ENCODE peak calls at places on chromosome 15, in eight cellular contexts. H is stomach, B is sigmoid colon, G is HCT116, V is GM23338, L is breast epithelium, E is transverse colon, P is SK-N-SH. O is an unnamed sample.

GRCh38 chr15:90828111-90828510 is 40.3 kb upstream of the FURIN start:
- DNase-seq in H (no peak), B (no peak), G (no peak), V (no peak), L (no peak), E (no peak), P (peak), O (peak)

GRCh38 chr15:23483821-23484299 is 36.8 kb upstream of the GOLGA6L2 start:
- DNase-seq in H (no peak), B (no peak), G (no peak), V (no peak), L (no peak), E (no peak), P (no peak), O (no peak)

GRCh38 chr15:85154061-85154460 is 172.4 kb downstream of the PDE8A start:
- DNase-seq in H (no peak), B (no peak), G (no peak), V (peak), L (no peak), E (no peak), P (no peak), O (no peak)

GRCh38 chr15:83845230-83845629 is 191.3 kb downstream of the ADAMTSL3 start:
- DNase-seq in H (no peak), B (no peak), G (no peak), V (no peak), L (no peak), E (no peak), P (no peak), O (no peak)

GRCh38 chr15:38627684-38628277 is 63.2 kb upstream of the RASGRP1 start:
- DNase-seq in H (no peak), B (no peak), G (no peak), V (no peak), L (no peak), E (no peak), P (no peak), O (no peak)

GRCh38 chr15:53031469-53031868 is 241.3 kb upstream of the ONECUT1 start:
- DNase-seq in H (no peak), B (no peak), G (no peak), V (no peak), L (no peak), E (no peak), P (no peak), O (no peak)

GRCh38 chr15:39404767-39405173 is 176.1 kb upstream of the THBS1 start:
- DNase-seq in H (no peak), B (no peak), G (no peak), V (no peak), L (peak), E (no peak), P (no peak), O (no peak)

GRCh38 chr15:63010386-63010785 is 32.2 kb upstream of the TPM1 start:
- DNase-seq in H (no peak), B (no peak), G (no peak), V (no peak), L (no peak), E (no peak), P (no peak), O (no peak)

GRCh38 chr15:77024273-77025065 is 29.5 kb downstream of the PSTPIP1 start:
- DNase-seq in H (peak), B (peak), G (no peak), V (peak), L (peak), E (peak), P (peak), O (peak)

GRCh38 chr15:57534279-57534678 is 57.4 kb upstream of the MYZAP start:
- DNase-seq in H (no peak), B (no peak), G (no peak), V (peak), L (no peak), E (no peak), P (no peak), O (no peak)

GRCh38 chr15:27899583-27900295 is 199.4 kb downstream of the OCA2 start:
- DNase-seq in H (no peak), B (no peak), G (no peak), V (peak), L (no peak), E (no peak), P (no peak), O (no peak)

GRCh38 chr15:41971089-41971892 is 1.1 kb downstream of the EHD4 start:
- DNase-seq in H (peak), B (peak), G (peak), V (peak), L (peak), E (peak), P (peak), O (peak)

GRCh38 chr15:53739651-53740050 is 19.8 kb downstream of the WDR72 start:
- DNase-seq in H (no peak), B (no peak), G (no peak), V (no peak), L (no peak), E (no peak), P (no peak), O (no peak)

GRCh38 chr15:58420579-58421043 is 11.2 kb upstream of the LIPC start:
- DNase-seq in H (no peak), B (no peak), G (no peak), V (no peak), L (no peak), E (no peak), P (no peak), O (no peak)

GRCh38 chr15:67515557-67515956 is 5.4 kb upstream of the C15orf61 start:
- DNase-seq in H (no peak), B (no peak), G (no peak), V (no peak), L (no peak), E (no peak), P (no peak), O (no peak)

GRCh38 chr15:65323071-65323511 is 18.6 kb downstream of the RNU5B-1 start:
- DNase-seq in H (no peak), B (peak), G (no peak), V (no peak), L (no peak), E (peak), P (peak), O (no peak)

GRCh38 chr15:24878153-24878552 is 76.6 kb upstream of the SNRPN start:
- DNase-seq in H (no peak), B (peak), G (no peak), V (peak), L (no peak), E (peak), P (peak), O (no peak)

GRCh38 chr15:88480981-88481380 is 13.5 kb downstream of the MRPS11 start:
- DNase-seq in H (no peak), B (no peak), G (no peak), V (no peak), L (no peak), E (no peak), P (no peak), O (no peak)

GRCh38 chr15:64774556-64775523 is 549 bp downstream of the RBPMS2 start:
- DNase-seq in H (peak), B (peak), G (no peak), V (peak), L (no peak), E (no peak), P (peak), O (no peak)

GRCh38 chr15:35907507-35907906 is 361.5 kb upstream of the DPH6 start:
- DNase-seq in H (no peak), B (no peak), G (no peak), V (no peak), L (no peak), E (no peak), P (no peak), O (no peak)

GRCh38 chr15:64112904-64113303 is 17.1 kb downstream of the SNX1 start:
- DNase-seq in H (no peak), B (no peak), G (no peak), V (no peak), L (no peak), E (no peak), P (no peak), O (no peak)

GRCh38 chr15:71323604-71324003 is 208.3 kb downstream of the THSD4 start:
- DNase-seq in H (no peak), B (no peak), G (no peak), V (no peak), L (no peak), E (no peak), P (no peak), O (no peak)

GRCh38 chr15:72809329-72809728 is 25.8 kb upstream of the ADPGK start:
- DNase-seq in H (no peak), B (no peak), G (no peak), V (no peak), L (no peak), E (no peak), P (no peak), O (no peak)

GRCh38 chr15:54618120-54618519 is 578.6 kb downstream of the RSL24D1 start:
- DNase-seq in H (no peak), B (no peak), G (no peak), V (no peak), L (no peak), E (no peak), P (no peak), O (no peak)

GRCh38 chr15:101528917-101529299 is 39.4 kb upstream of the PCSK6 start:
- DNase-seq in H (no peak), B (no peak), G (no peak), V (no peak), L (peak), E (no peak), P (peak), O (no peak)

GRCh38 chr15:80747317-80748053 is 31.7 kb upstream of the CEMIP start:
- DNase-seq in H (no peak), B (no peak), G (no peak), V (peak), L (no peak), E (no peak), P (no peak), O (no peak)

GRCh38 chr15:64146041-64146440 is 5.5 kb upstream of the SNX22 start:
- DNase-seq in H (no peak), B (peak), G (no peak), V (no peak), L (no peak), E (no peak), P (peak), O (no peak)

DNA sequence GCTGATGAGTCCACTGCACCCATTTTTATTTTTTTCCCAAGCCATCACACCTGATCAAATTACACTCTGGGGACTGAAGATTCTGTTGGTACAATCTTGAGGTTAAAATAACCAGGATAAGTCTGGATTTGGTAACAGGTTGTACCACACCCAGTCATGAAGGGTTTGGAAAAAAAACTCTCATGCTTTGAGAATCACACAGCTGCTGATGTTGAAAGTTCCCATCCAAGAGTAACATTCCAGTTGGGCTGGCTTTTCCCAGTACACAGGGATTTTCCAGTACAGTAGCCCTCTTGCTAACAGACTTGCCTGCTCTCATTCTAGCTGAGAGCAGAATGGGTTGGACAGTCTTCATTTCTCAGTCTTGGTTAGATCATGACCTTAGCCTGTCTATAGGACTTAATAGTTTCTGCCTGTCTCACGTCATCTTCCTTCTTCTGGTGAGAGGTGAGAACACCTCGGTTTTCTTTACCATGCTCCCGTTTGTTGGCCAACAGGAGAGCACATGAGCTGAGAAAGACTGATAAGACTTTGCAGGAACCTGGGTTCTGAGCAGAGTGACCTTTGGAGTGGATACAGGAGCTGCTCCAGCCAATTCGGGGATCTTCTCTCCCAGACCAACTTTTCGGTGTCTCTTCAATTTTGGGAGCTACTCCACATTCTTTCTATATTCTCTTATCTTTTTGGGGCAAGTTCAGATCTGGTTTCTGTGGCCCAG is 300.1 kb upstream of the LYSMD4 start:
- DNase-seq in H (no peak), B (no peak), G (no peak), V (no peak), L (no peak), E (no peak), P (no peak), O (no peak)
- TF ChIP-seq POLR2AphosphoS5 in H (no peak), B (no peak), G (no peak), V (no peak), L (no peak), E (no peak), P (no peak), O (no peak)

DNA sequence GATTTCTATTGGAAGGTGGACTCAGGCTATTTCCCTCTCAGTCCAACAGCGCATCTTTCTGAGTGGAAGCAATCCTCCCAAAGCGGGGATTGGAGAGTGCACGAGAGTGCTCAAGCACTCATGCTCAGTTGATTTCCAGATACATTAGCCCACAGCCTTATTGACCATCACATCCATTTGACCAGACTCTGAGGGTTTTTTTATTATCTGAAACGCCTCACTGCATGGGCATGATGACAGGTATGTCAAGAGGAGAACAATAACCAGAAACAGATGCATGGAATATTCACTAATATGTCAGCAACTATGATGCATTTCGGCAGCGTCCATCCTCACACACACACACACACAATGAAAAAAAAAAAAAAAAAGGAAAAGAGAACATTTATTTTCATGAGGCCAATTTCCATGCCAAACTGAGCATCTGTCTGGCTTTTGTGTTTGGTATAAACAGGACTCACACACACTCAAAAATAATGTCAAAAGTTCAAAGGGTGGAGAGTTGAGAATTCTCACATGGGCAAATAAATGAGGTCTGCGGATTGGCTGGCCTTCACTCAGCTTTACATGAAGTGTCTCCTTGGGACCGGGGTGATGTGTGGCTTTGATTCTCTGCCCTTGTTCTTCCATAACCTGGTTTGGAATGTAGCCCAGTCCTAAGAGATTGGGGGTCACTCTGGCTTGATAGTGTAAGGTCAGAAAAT is 371.6 kb downstream of the MCTP2 start:
- DNase-seq in H (no peak), B (no peak), G (no peak), V (no peak), L (no peak), E (no peak), P (no peak), O (no peak)
- TF ChIP-seq POLR2AphosphoS5 in H (no peak), B (no peak), G (no peak), V (no peak), L (no peak), E (no peak), P (no peak), O (no peak)

GRCh38 chr15:51006336-51006985 is 88.2 kb downstream of the TNFAIP8L3 start:
- DNase-seq in H (no peak), B (no peak), G (no peak), V (no peak), L (no peak), E (no peak), P (no peak), O (no peak)

GRCh38 chr15:51004103-51004536 is 90.6 kb downstream of the TNFAIP8L3 start:
- DNase-seq in H (no peak), B (no peak), G (no peak), V (peak), L (no peak), E (no peak), P (no peak), O (no peak)
- TF ChIP-seq POLR2AphosphoS5 in H (no peak), B (no peak), G (no peak), V (no peak), L (no peak), E (no peak), P (no peak), O (no peak)

GRCh38 chr15:31391687-31392671 is 65.3 kb downstream of the KLF13 start:
- DNase-seq in H (peak), B (peak), G (no peak), V (peak), L (peak), E (peak), P (peak), O (peak)
- TF ChIP-seq POLR2AphosphoS5 in H (peak), B (peak), G (peak), V (peak), L (peak), E (peak), P (no peak), O (peak)

GRCh38 chr15:34367128-34368081 is at the start of gene LPCAT4:
- DNase-seq in H (peak), B (peak), G (peak), V (peak), L (peak), E (peak), P (peak), O (peak)
- TF ChIP-seq POLR2AphosphoS5 in H (peak), B (peak), G (peak), V (peak), L (peak), E (peak), P (peak), O (peak)

GRCh38 chr15:70271422-70272088 is 173.8 kb upstream of the TLE3 start:
- DNase-seq in H (no peak), B (peak), G (peak), V (no peak), L (no peak), E (peak), P (no peak), O (peak)
- TF ChIP-seq POLR2AphosphoS5 in H (peak), B (peak), G (peak), V (no peak), L (no peak), E (peak), P (no peak), O (no peak)

GRCh38 chr15:92806763-92807162 is 93.4 kb upstream of the CHD2 start:
- DNase-seq in H (no peak), B (no peak), G (no peak), V (no peak), L (no peak), E (no peak), P (no peak), O (peak)
- TF ChIP-seq POLR2AphosphoS5 in H (no peak), B (no peak), G (no peak), V (no peak), L (no peak), E (no peak), P (no peak), O (no peak)

O was measured in spleen.